ENCODE peak calls at places on chromosome 13, in seven cellular contexts. One of them, this sample, is unnamed.

GRCh38 chr13:83752141-83752540 is 130.1 kb downstream of the SLITRK1 start:
- DNase-seq in germinal center: no peak
- DNase-seq in A172: peak; percentile 55
- DNase-seq in CD4-positive, alpha-beta T cell: no peak
- DNase-seq in H54: no peak
- DNase-seq in EH: peak; percentile 83
- DNase-seq in iris pigment epithelial cell: peak; percentile 84
- DNase-seq in this sample: no peak

GRCh38 chr13:66805657-66806056 is 424.5 kb downstream of the PCDH9 start:
- DNase-seq in EH: peak; percentile 7
- DNase-seq in A172: peak; percentile 21
- DNase-seq in germinal center: no peak
- DNase-seq in CD4-positive, alpha-beta T cell: no peak
- DNase-seq in H54: no peak
- DNase-seq in iris pigment epithelial cell: peak; percentile 86
- DNase-seq in this sample: no peak

GRCh38 chr13:25046985-25047660 is 48.8 kb upstream of the PABPC3 start:
- DNase-seq in germinal center: no peak
- DNase-seq in CD4-positive, alpha-beta T cell: no peak
- DNase-seq in H54: no peak
- DNase-seq in A172: peak; percentile 32
- DNase-seq in EH: peak; percentile 52
- DNase-seq in iris pigment epithelial cell: peak; percentile 22
- DNase-seq in this sample: peak; percentile 33

GRCh38 chr13:24381539-24382265 is 72.3 kb downstream of the C1QTNF9 start:
- DNase-seq in H54: no peak
- DNase-seq in EH: peak; percentile 56
- DNase-seq in germinal center: no peak
- DNase-seq in A172: peak; percentile 10
- DNase-seq in CD4-positive, alpha-beta T cell: no peak
- DNase-seq in iris pigment epithelial cell: peak; percentile 17
- DNase-seq in this sample: no peak

GRCh38 chr13:113903361-113903760 is 39.5 kb upstream of the GAS6 start:
- DNase-seq in H54: no peak
- DNase-seq in iris pigment epithelial cell: no peak
- DNase-seq in A172: no peak
- DNase-seq in CD4-positive, alpha-beta T cell: no peak
- DNase-seq in EH: peak; percentile 96
- DNase-seq in germinal center: no peak
- DNase-seq in this sample: no peak

GRCh38 chr13:31775686-31776085 is 36.4 kb downstream of the RXFP2 start:
- DNase-seq in H54: no peak
- DNase-seq in CD4-positive, alpha-beta T cell: no peak
- DNase-seq in A172: no peak
- DNase-seq in iris pigment epithelial cell: no peak
- DNase-seq in EH: no peak
- DNase-seq in germinal center: no peak
- DNase-seq in this sample: no peak

GRCh38 chr13:113963376-113963775 is 10.5 kb downstream of the C13orf46 start:
- DNase-seq in H54: no peak
- DNase-seq in iris pigment epithelial cell: no peak
- DNase-seq in CD4-positive, alpha-beta T cell: no peak
- DNase-seq in EH: no peak
- DNase-seq in A172: no peak
- DNase-seq in germinal center: no peak
- DNase-seq in this sample: no peak

GRCh38 chr13:52848455-52849190 is at the start of gene PCDH8:
- DNase-seq in germinal center: no peak
- DNase-seq in EH: no peak
- DNase-seq in H54: no peak
- DNase-seq in CD4-positive, alpha-beta T cell: no peak
- DNase-seq in A172: no peak
- DNase-seq in iris pigment epithelial cell: no peak
- DNase-seq in this sample: no peak

GRCh38 chr13:32142956-32143375 is 111.4 kb downstream of the FRY start:
- DNase-seq in CD4-positive, alpha-beta T cell: no peak
- DNase-seq in H54: no peak
- DNase-seq in germinal center: no peak
- DNase-seq in A172: peak; percentile 25
- DNase-seq in EH: peak; percentile 86
- DNase-seq in iris pigment epithelial cell: peak; percentile 78
- DNase-seq in this sample: no peak

This sample was measured in substantia nigra.